ENCODE peak calls at places on chromosomes 3 and 15, in nine cellular contexts. One of them, this sample, is unnamed.

GRCh38 chr3:122100591-122101491 is 45.7 kb downstream of the CD86 start:
- DNase-seq in stromal cell of bone marrow: no peak
- DNase-seq in stimulated activated naive CD8-positive, alpha-beta T cell treated with anti-CD3 and anti-CD28 coated beads, Interleukin-15, amount 100 ng/mL, for 72 hours: peak; percentile 52
- DNase-seq in nephron progenitor cell: no peak
- DNase-seq in COLO829: peak; percentile 22
- DNase-seq in NCI-H1105: no peak
- DNase-seq in T-cell: no peak
- DNase-seq in activated naive CD4-positive, alpha-beta T cell treated with anti-CD3 and anti-CD28 coated beads, Interleukin-2, amount 10 ng/mL, durations not matched to agents 7 days and 5 days: peak; percentile 43
- DNase-seq in activated T-cell treated with anti-CD3 and anti-CD28 coated beads for 24 hours: no peak
- DNase-seq in this sample: no peak

GRCh38 chr3:180600473-180600872 is 1.5 kb upstream of the TTC14 start:
- DNase-seq in COLO829: no peak
- DNase-seq in activated naive CD4-positive, alpha-beta T cell treated with anti-CD3 and anti-CD28 coated beads, Interleukin-2, amount 10 ng/mL, durations not matched to agents 7 days and 5 days: no peak
- DNase-seq in T-cell: no peak
- DNase-seq in stromal cell of bone marrow: no peak
- DNase-seq in stimulated activated naive CD8-positive, alpha-beta T cell treated with anti-CD3 and anti-CD28 coated beads, Interleukin-15, amount 100 ng/mL, for 72 hours: no peak
- DNase-seq in nephron progenitor cell: no peak
- DNase-seq in NCI-H1105: no peak
- DNase-seq in activated T-cell treated with anti-CD3 and anti-CD28 coated beads for 24 hours: no peak
- DNase-seq in this sample: no peak

GRCh38 chr15:78298983-78299301 is 467 bp downstream of the SKIC8 start:
- DNase-seq in NCI-H1105: no peak
- DNase-seq in nephron progenitor cell: no peak
- DNase-seq in T-cell: no peak
- DNase-seq in stimulated activated naive CD8-positive, alpha-beta T cell treated with anti-CD3 and anti-CD28 coated beads, Interleukin-15, amount 100 ng/mL, for 72 hours: no peak
- DNase-seq in COLO829: no peak
- DNase-seq in activated naive CD4-positive, alpha-beta T cell treated with anti-CD3 and anti-CD28 coated beads, Interleukin-2, amount 10 ng/mL, durations not matched to agents 7 days and 5 days: no peak
- DNase-seq in activated T-cell treated with anti-CD3 and anti-CD28 coated beads for 24 hours: no peak
- DNase-seq in stromal cell of bone marrow: no peak
- DNase-seq in this sample: no peak

GRCh38 chr15:82172506-82172905 is 90.0 kb downstream of the EFL1 start:
- DNase-seq in stromal cell of bone marrow: no peak
- DNase-seq in COLO829: no peak
- DNase-seq in NCI-H1105: no peak
- DNase-seq in activated T-cell treated with anti-CD3 and anti-CD28 coated beads for 24 hours: no peak
- DNase-seq in activated naive CD4-positive, alpha-beta T cell treated with anti-CD3 and anti-CD28 coated beads, Interleukin-2, amount 10 ng/mL, durations not matched to agents 7 days and 5 days: no peak
- DNase-seq in stimulated activated naive CD8-positive, alpha-beta T cell treated with anti-CD3 and anti-CD28 coated beads, Interleukin-15, amount 100 ng/mL, for 72 hours: no peak
- DNase-seq in T-cell: no peak
- DNase-seq in nephron progenitor cell: no peak
- DNase-seq in this sample: no peak

GRCh38 chr3:66991478-66991877 is 6.6 kb upstream of the KBTBD8 start:
- DNase-seq in stromal cell of bone marrow: peak; percentile 38
- DNase-seq in NCI-H1105: no peak
- DNase-seq in stimulated activated naive CD8-positive, alpha-beta T cell treated with anti-CD3 and anti-CD28 coated beads, Interleukin-15, amount 100 ng/mL, for 72 hours: no peak
- DNase-seq in T-cell: no peak
- DNase-seq in nephron progenitor cell: no peak
- DNase-seq in activated T-cell treated with anti-CD3 and anti-CD28 coated beads for 24 hours: no peak
- DNase-seq in COLO829: peak; percentile 40
- DNase-seq in activated naive CD4-positive, alpha-beta T cell treated with anti-CD3 and anti-CD28 coated beads, Interleukin-2, amount 10 ng/mL, durations not matched to agents 7 days and 5 days: no peak
- DNase-seq in this sample: no peak

GRCh38 chr15:29612701-29613100 is 209.6 kb downstream of the TJP1 start:
- DNase-seq in T-cell: no peak
- DNase-seq in nephron progenitor cell: no peak
- DNase-seq in stromal cell of bone marrow: no peak
- DNase-seq in stimulated activated naive CD8-positive, alpha-beta T cell treated with anti-CD3 and anti-CD28 coated beads, Interleukin-15, amount 100 ng/mL, for 72 hours: no peak
- DNase-seq in NCI-H1105: no peak
- DNase-seq in activated naive CD4-positive, alpha-beta T cell treated with anti-CD3 and anti-CD28 coated beads, Interleukin-2, amount 10 ng/mL, durations not matched to agents 7 days and 5 days: no peak
- DNase-seq in activated T-cell treated with anti-CD3 and anti-CD28 coated beads for 24 hours: no peak
- DNase-seq in COLO829: no peak
- DNase-seq in this sample: no peak

GRCh38 chr3:71444028-71444860 is 139.3 kb downstream of the FOXP1 start:
- DNase-seq in stimulated activated naive CD8-positive, alpha-beta T cell treated with anti-CD3 and anti-CD28 coated beads, Interleukin-15, amount 100 ng/mL, for 72 hours: peak; percentile 79
- DNase-seq in activated T-cell treated with anti-CD3 and anti-CD28 coated beads for 24 hours: no peak
- DNase-seq in COLO829: no peak
- DNase-seq in nephron progenitor cell: no peak
- DNase-seq in NCI-H1105: no peak
- DNase-seq in T-cell: peak; percentile 67
- DNase-seq in activated naive CD4-positive, alpha-beta T cell treated with anti-CD3 and anti-CD28 coated beads, Interleukin-2, amount 10 ng/mL, durations not matched to agents 7 days and 5 days: peak; percentile 86
- DNase-seq in stromal cell of bone marrow: no peak
- DNase-seq in this sample: no peak

GRCh38 chr3:29064085-29064484 is 216.8 kb upstream of the RBMS3 start:
- DNase-seq in activated T-cell treated with anti-CD3 and anti-CD28 coated beads for 24 hours: no peak
- DNase-seq in nephron progenitor cell: no peak
- DNase-seq in NCI-H1105: no peak
- DNase-seq in stimulated activated naive CD8-positive, alpha-beta T cell treated with anti-CD3 and anti-CD28 coated beads, Interleukin-15, amount 100 ng/mL, for 72 hours: no peak
- DNase-seq in stromal cell of bone marrow: no peak
- DNase-seq in COLO829: no peak
- DNase-seq in T-cell: no peak
- DNase-seq in activated naive CD4-positive, alpha-beta T cell treated with anti-CD3 and anti-CD28 coated beads, Interleukin-2, amount 10 ng/mL, durations not matched to agents 7 days and 5 days: no peak
- DNase-seq in this sample: peak; percentile 6

GRCh38 chr15:92809064-92809879 is 90.9 kb upstream of the CHD2 start:
- DNase-seq in nephron progenitor cell: peak; percentile 97
- DNase-seq in COLO829: peak; percentile 99
- DNase-seq in NCI-H1105: peak; percentile 91
- DNase-seq in stimulated activated naive CD8-positive, alpha-beta T cell treated with anti-CD3 and anti-CD28 coated beads, Interleukin-15, amount 100 ng/mL, for 72 hours: peak; percentile 100
- DNase-seq in activated T-cell treated with anti-CD3 and anti-CD28 coated beads for 24 hours: peak; percentile 99
- DNase-seq in T-cell: peak; percentile 98
- DNase-seq in activated naive CD4-positive, alpha-beta T cell treated with anti-CD3 and anti-CD28 coated beads, Interleukin-2, amount 10 ng/mL, durations not matched to agents 7 days and 5 days: peak; percentile 99
- DNase-seq in stromal cell of bone marrow: peak; percentile 92
- DNase-seq in this sample: peak; percentile 96

GRCh38 chr3:188212308-188212969 is 58.5 kb downstream of the LPP start:
- DNase-seq in stimulated activated naive CD8-positive, alpha-beta T cell treated with anti-CD3 and anti-CD28 coated beads, Interleukin-15, amount 100 ng/mL, for 72 hours: no peak
- DNase-seq in NCI-H1105: no peak
- DNase-seq in nephron progenitor cell: no peak
- DNase-seq in stromal cell of bone marrow: no peak
- DNase-seq in activated T-cell treated with anti-CD3 and anti-CD28 coated beads for 24 hours: no peak
- DNase-seq in T-cell: no peak
- DNase-seq in activated naive CD4-positive, alpha-beta T cell treated with anti-CD3 and anti-CD28 coated beads, Interleukin-2, amount 10 ng/mL, durations not matched to agents 7 days and 5 days: no peak
- DNase-seq in COLO829: no peak
- DNase-seq in this sample: no peak

GRCh38 chr3:73635254-73635653 is 10.5 kb upstream of the PDZRN3 start:
- DNase-seq in NCI-H1105: no peak
- DNase-seq in COLO829: no peak
- DNase-seq in T-cell: no peak
- DNase-seq in stromal cell of bone marrow: no peak
- DNase-seq in activated T-cell treated with anti-CD3 and anti-CD28 coated beads for 24 hours: no peak
- DNase-seq in nephron progenitor cell: no peak
- DNase-seq in activated naive CD4-positive, alpha-beta T cell treated with anti-CD3 and anti-CD28 coated beads, Interleukin-2, amount 10 ng/mL, durations not matched to agents 7 days and 5 days: no peak
- DNase-seq in stimulated activated naive CD8-positive, alpha-beta T cell treated with anti-CD3 and anti-CD28 coated beads, Interleukin-15, amount 100 ng/mL, for 72 hours: no peak
- DNase-seq in this sample: no peak

GRCh38 chr3:53320697-53321096 is 26.6 kb downstream of the DCP1A start:
- DNase-seq in COLO829: no peak
- DNase-seq in activated naive CD4-positive, alpha-beta T cell treated with anti-CD3 and anti-CD28 coated beads, Interleukin-2, amount 10 ng/mL, durations not matched to agents 7 days and 5 days: no peak
- DNase-seq in T-cell: no peak
- DNase-seq in stromal cell of bone marrow: no peak
- DNase-seq in activated T-cell treated with anti-CD3 and anti-CD28 coated beads for 24 hours: no peak
- DNase-seq in nephron progenitor cell: no peak
- DNase-seq in NCI-H1105: no peak
- DNase-seq in stimulated activated naive CD8-positive, alpha-beta T cell treated with anti-CD3 and anti-CD28 coated beads, Interleukin-15, amount 100 ng/mL, for 72 hours: no peak
- DNase-seq in this sample: no peak

GRCh38 chr3:43369404-43370345 is 83.3 kb downstream of the SNRK start:
- DNase-seq in stimulated activated naive CD8-positive, alpha-beta T cell treated with anti-CD3 and anti-CD28 coated beads, Interleukin-15, amount 100 ng/mL, for 72 hours: no peak
- DNase-seq in activated T-cell treated with anti-CD3 and anti-CD28 coated beads for 24 hours: no peak
- DNase-seq in stromal cell of bone marrow: no peak
- DNase-seq in T-cell: no peak
- DNase-seq in COLO829: no peak
- DNase-seq in nephron progenitor cell: no peak
- DNase-seq in NCI-H1105: no peak
- DNase-seq in activated naive CD4-positive, alpha-beta T cell treated with anti-CD3 and anti-CD28 coated beads, Interleukin-2, amount 10 ng/mL, durations not matched to agents 7 days and 5 days: no peak
- DNase-seq in this sample: no peak

GRCh38 chr3:99648091-99648490 is 9.7 kb downstream of the COL8A1 start:
- DNase-seq in NCI-H1105: no peak
- DNase-seq in COLO829: peak; percentile 61
- DNase-seq in T-cell: no peak
- DNase-seq in activated naive CD4-positive, alpha-beta T cell treated with anti-CD3 and anti-CD28 coated beads, Interleukin-2, amount 10 ng/mL, durations not matched to agents 7 days and 5 days: no peak
- DNase-seq in stimulated activated naive CD8-positive, alpha-beta T cell treated with anti-CD3 and anti-CD28 coated beads, Interleukin-15, amount 100 ng/mL, for 72 hours: no peak
- DNase-seq in activated T-cell treated with anti-CD3 and anti-CD28 coated beads for 24 hours: no peak
- DNase-seq in nephron progenitor cell: no peak
- DNase-seq in stromal cell of bone marrow: no peak
- DNase-seq in this sample: no peak

GRCh38 chr15:99401971-99402732 is 150.9 kb downstream of the LRRC28 start:
- DNase-seq in T-cell: no peak
- DNase-seq in stromal cell of bone marrow: no peak
- DNase-seq in stimulated activated naive CD8-positive, alpha-beta T cell treated with anti-CD3 and anti-CD28 coated beads, Interleukin-15, amount 100 ng/mL, for 72 hours: no peak
- DNase-seq in activated naive CD4-positive, alpha-beta T cell treated with anti-CD3 and anti-CD28 coated beads, Interleukin-2, amount 10 ng/mL, durations not matched to agents 7 days and 5 days: no peak
- DNase-seq in NCI-H1105: no peak
- DNase-seq in activated T-cell treated with anti-CD3 and anti-CD28 coated beads for 24 hours: no peak
- DNase-seq in nephron progenitor cell: no peak
- DNase-seq in COLO829: no peak
- DNase-seq in this sample: no peak

GRCh38 chr3:178044320-178044719 is 491.9 kb upstream of the KCNMB2 start:
- DNase-seq in activated naive CD4-positive, alpha-beta T cell treated with anti-CD3 and anti-CD28 coated beads, Interleukin-2, amount 10 ng/mL, durations not matched to agents 7 days and 5 days: no peak
- DNase-seq in nephron progenitor cell: no peak
- DNase-seq in T-cell: no peak
- DNase-seq in stromal cell of bone marrow: no peak
- DNase-seq in stimulated activated naive CD8-positive, alpha-beta T cell treated with anti-CD3 and anti-CD28 coated beads, Interleukin-15, amount 100 ng/mL, for 72 hours: no peak
- DNase-seq in NCI-H1105: no peak
- DNase-seq in COLO829: no peak
- DNase-seq in activated T-cell treated with anti-CD3 and anti-CD28 coated beads for 24 hours: no peak
- DNase-seq in this sample: no peak

This sample was measured in NCI-H748 treated with DMSO at 0.1 percent for 48 hours.